ENCODE peak calls at places on chromosomes 16 and 17, in five cellular contexts. Q, G, L, P and C are unnamed samples.

GRCh38 chr17:77345260-77345910 is 204.6 kb downstream of the SEC14L1 start:
- DNase-seq in G (no peak), L (peak; percentile 24), Q (peak; percentile 12), P (no peak), C (no peak)

GRCh38 chr16:79639576-79640311 is 39.2 kb upstream of the MAF start:
- DNase-seq in L (no peak), G (no peak), Q (no peak), P (peak; percentile 48), C (no peak)

GRCh38 chr16:2146739-2147138 is 1.7 kb upstream of the RAB26 start:
- DNase-seq in L (no peak), P (no peak), G (no peak), Q (no peak), C (no peak)

GRCh38 chr16:68083861-68084503 is 1.2 kb upstream of the NFATC3 start:
- DNase-seq in P (no peak), Q (peak; percentile 47), G (no peak), L (no peak), C (no peak)

GRCh38 chr17:60300011-60300410 is 91.9 kb downstream of the USP32 start:
- DNase-seq in G (no peak), P (no peak), L (no peak), Q (no peak), C (no peak)

GRCh38 chr17:79938696-79939435 is 96.8 kb downstream of the TBC1D16 start:
- DNase-seq in Q (no peak), P (no peak), L (no peak), G (no peak), C (no peak)

GRCh38 chr17:80922580-80923160 is 69.0 kb upstream of the CHMP6 start:
- DNase-seq in G (no peak), L (no peak), Q (no peak), P (no peak), C (no peak)

GRCh38 chr17:76444518-76445311 is 8.2 kb downstream of the UBE2O start:
- DNase-seq in G (no peak), L (no peak), P (no peak), Q (no peak), C (no peak)

GRCh38 chr16:13186813-13187212 is 285.4 kb downstream of the SHISA9 start:
- DNase-seq in G (no peak), Q (no peak), L (no peak), P (no peak), C (peak; percentile 14)

GRCh38 chr17:10103712-10104111 is 94.7 kb downstream of the GAS7 start:
- DNase-seq in G (no peak), L (no peak), Q (no peak), P (no peak), C (no peak)

GRCh38 chr17:29590979-29591736 is 1.7 kb upstream of the GIT1 start:
- DNase-seq in P (no peak), Q (no peak), G (no peak), L (no peak), C (peak; percentile 53)

GRCh38 chr17:74921769-74922168 is 1.3 kb downstream of the USH1G start:
- DNase-seq in P (no peak), G (no peak), L (no peak), Q (no peak), C (no peak)

GRCh38 chr16:22670551-22670970 is 143.4 kb upstream of the HS3ST2 start:
- DNase-seq in L (no peak), G (no peak), P (no peak), Q (no peak), C (no peak)

GRCh38 chr17:35074711-35075707 is 11.5 kb upstream of the RFFL start:
- DNase-seq in Q (no peak), G (peak; percentile 49), P (no peak), L (no peak), C (no peak)

GRCh38 chr16:23156946-23157460 is 7.8 kb upstream of the USP31 start:
- DNase-seq in P (no peak), Q (no peak), L (no peak), G (no peak), C (no peak)

GRCh38 chr17:9064311-9064834 is 43.1 kb downstream of the NTN1 start:
- DNase-seq in G (no peak), P (no peak), Q (no peak), L (no peak), C (no peak)

GRCh38 chr16:30570621-30571443 is 682 bp downstream of the ZNF688 start:
- DNase-seq in L (no peak), P (no peak), Q (no peak), G (peak; percentile 42), C (no peak)

GRCh38 chr17:3475812-3476686 is at the start of gene ASPA:
- DNase-seq in G (no peak), P (no peak), L (no peak), Q (no peak), C (no peak)

GRCh38 chr17:8916470-8916869 is 49.0 kb upstream of the PIK3R6 start:
- DNase-seq in Q (no peak), L (no peak), P (no peak), G (no peak), C (no peak)

GRCh38 chr17:72631568-72631967 is 460.9 kb downstream of the SLC39A11 start:
- DNase-seq in G (no peak), Q (no peak), L (no peak), P (no peak), C (no peak)

GRCh38 chr16:22008215-22009142 is 568 bp downstream of the MOSMO start:
- DNase-seq in G (no peak), L (no peak), Q (peak; percentile 36), P (no peak), C (peak; percentile 30)

GRCh38 chr16:82071421-82071820 is 36.4 kb downstream of the HSD17B2 start:
- DNase-seq in L (no peak), P (no peak), G (no peak), Q (no peak), C (no peak)

GRCh38 chr16:29815032-29815721 is 775 bp upstream of the PAGR1 start:
- DNase-seq in P (no peak), L (no peak), Q (peak; percentile 56), G (no peak), C (peak; percentile 38)

GRCh38 chr17:82250868-82251500 is 22.1 kb downstream of the SLC16A3 start:
- DNase-seq in Q (no peak), G (no peak), L (no peak), P (no peak), C (no peak)

GRCh38 chr17:82249896-82250581 is 21.2 kb downstream of the SLC16A3 start:
- DNase-seq in Q (no peak), P (no peak), G (no peak), L (no peak), C (no peak)

GRCh38 chr17:82247175-82247823 is 18.5 kb downstream of the SLC16A3 start:
- DNase-seq in P (no peak), Q (no peak), L (no peak), G (peak; percentile 24), C (no peak)

GRCh38 chr17:82247856-82248671 is 19.2 kb downstream of the SLC16A3 start:
- DNase-seq in P (no peak), L (no peak), Q (no peak), G (no peak), C (no peak)

DNA sequence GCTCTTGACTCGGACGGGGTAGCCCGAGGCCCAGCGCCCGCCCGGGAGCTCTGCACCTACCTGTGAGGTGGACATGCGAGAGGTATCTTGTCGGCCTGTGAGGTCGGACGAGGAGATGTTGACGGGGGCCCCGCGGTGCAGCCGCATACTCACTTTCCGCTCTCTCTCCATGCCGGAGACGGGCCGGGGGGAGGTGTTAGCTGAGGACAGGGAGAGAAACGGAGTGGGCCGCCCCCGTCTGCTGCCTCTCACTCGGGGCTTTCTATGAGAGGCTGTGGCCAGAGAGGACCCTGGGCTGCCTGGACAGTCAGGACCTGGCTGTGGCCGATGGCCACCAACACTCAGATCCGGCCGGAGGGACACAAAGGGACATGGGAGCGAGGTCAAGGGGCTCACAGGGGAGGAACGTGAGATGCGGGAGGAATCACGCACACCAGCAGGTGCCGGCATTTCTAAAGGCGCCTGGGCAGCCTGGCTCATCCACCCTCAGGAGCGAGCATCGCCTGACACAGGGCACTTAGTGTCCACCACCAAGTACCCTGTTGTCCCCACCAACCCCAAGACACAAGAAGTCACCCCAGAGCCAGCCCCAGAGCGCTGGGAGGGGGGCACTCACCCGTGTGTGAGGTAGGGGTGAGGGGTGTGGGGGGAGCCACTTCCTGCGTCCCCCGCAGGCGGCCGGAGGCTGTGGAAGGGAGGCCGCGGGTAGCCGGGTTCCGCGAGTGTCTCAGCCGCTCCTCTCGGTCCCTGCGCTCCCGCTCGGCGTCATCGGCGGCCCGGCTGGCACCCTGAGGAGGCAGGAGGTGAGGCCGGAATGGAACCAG is 20.2 kb downstream of the SLC16A3 start:
- DNase-seq in L (no peak), P (no peak), Q (no peak), G (no peak), C (no peak)
- H3K36me3 ChIP-seq in L (peaks cover 36% of the 10 kb centered on the region), P (peaks cover 19% of the 10 kb centered on the region), Q (peaks cover 65% of the 10 kb centered on the region), G (peaks cover 78% of the 10 kb centered on the region), C (peaks cover 76% of the 10 kb centered on the region)

GRCh38 chr17:36148559-36149295 is 27.7 kb downstream of the TBC1D3B start:
- DNase-seq in Q (peak; percentile 76), L (peak; percentile 70), P (peak; percentile 56), G (peak; percentile 67), C (peak; percentile 65)
- H3K4me3 ChIP-seq in Q (no peak overlapping the region), L (no peak overlapping the region), P (no peak overlapping the region), G (no peak overlapping the region), C (no peak overlapping the region)

DNA sequence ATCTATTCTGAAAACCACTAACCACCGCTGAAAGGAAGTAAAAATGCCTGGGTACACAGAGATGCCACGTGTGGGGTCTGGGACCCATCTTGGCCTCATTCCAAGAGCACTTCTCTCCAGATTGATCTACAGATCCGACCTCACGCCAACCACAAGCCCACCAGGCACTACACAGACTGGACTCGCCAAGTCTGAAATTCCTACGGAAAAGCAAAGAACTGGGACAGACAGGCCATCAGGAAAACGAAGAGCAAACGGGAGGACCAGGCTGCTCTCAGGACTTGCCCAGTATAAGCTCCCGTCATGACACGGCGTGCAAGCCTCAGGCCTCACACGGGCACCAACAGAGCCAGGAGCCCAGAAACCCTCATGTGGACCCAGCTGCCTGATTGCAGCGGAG is 20.1 kb upstream of the C16orf95 start:
- DNase-seq in L (no peak), Q (no peak), P (no peak), G (no peak), C (no peak)
- H3K36me3 ChIP-seq in L (no peaks in the 10 kb centered on the region), Q (peaks cover 9% of the 10 kb centered on the region), P (no peaks in the 10 kb centered on the region), G (peaks cover 17% of the 10 kb centered on the region), C (peaks cover 17% of the 10 kb centered on the region)

GRCh38 chr16:90022209-90023077 is 3.2 kb upstream of the DBNDD1 start:
- DNase-seq in G (peak; percentile 93), L (peak; percentile 94), Q (peak; percentile 95), P (peak; percentile 39), C (peak; percentile 93)

GRCh38 chr16:90019201-90019542 is at the start of gene DBNDD1:
- DNase-seq in L (no peak), G (no peak), P (no peak), Q (no peak), C (peak; percentile 53)

GRCh38 chr16:90020260-90020837 is 1.1 kb upstream of the DBNDD1 start:
- DNase-seq in Q (no peak), G (no peak), L (no peak), P (no peak), C (no peak)

GRCh38 chr16:90019543-90020259 is 445 bp upstream of the DBNDD1 start:
- DNase-seq in G (peak; percentile 30), P (no peak), Q (peak; percentile 40), L (no peak), C (peak; percentile 74)

DNA sequence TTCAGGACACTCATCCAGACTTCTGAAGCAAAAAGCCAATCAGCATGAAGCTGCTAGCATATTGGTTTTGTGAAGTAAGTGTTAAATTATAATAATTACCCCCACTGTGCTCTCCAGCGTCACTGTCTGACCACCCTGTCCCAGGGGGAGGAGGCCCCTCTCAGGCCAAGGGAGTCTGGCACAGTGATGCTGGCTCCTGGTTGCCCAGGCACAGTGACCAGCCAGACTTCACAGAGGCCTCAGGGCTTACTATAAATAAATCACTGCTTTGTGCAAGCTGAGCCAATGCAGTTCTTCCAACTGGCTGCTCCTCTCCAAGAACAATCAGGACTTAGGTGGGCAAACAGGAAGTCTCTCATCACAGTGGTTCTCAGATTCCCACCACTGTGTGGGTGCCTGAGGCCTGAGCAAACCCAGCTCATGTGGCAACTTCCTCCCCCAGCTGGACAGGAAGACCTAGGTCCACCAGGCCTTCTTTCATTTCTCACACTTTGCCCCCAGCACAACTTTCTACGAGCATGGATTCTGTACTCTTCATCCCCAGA is 1.7 kb upstream of the DBNDD1 start:
- DNase-seq in P (no peak), Q (no peak), G (no peak), L (no peak), C (no peak)
- H3K4me3 ChIP-seq in P (no peak overlapping the region), Q (no peak overlapping the region), G (no peak overlapping the region), L (no peak overlapping the region), C (no peak overlapping the region)